ENCODE peak calls at places on chromosomes 1 and 21, in ten cellular contexts. N is right lobe of liver, X is esophagus muscularis mucosa, U is body of pancreas, E is stomach, Y is heart left ventricle, L is tibial nerve, S is Peyer's patch, Q is A549, O is H1. D is an unnamed sample. For H3K4me1, the result is how much of the 10 kb centered on the place peaks cover.

GRCh38 chr1:4165901-4166300 is 265.8 kb upstream of the C1orf174 start:
- DNase-seq in N (no peak), U (no peak), Y (no peak), S (no peak), X (no peak), L (no peak), O (no peak), E (no peak), Q (no peak), D (no peak)

GRCh38 chr1:67300561-67300960 is 7.1 kb upstream of the IL12RB2 start:
- DNase-seq in L (no peak), U (no peak), E (no peak), Q (no peak), N (no peak), O (no peak), X (no peak), S (no peak), Y (no peak), D (no peak)

GRCh38 chr1:46613661-46614603 is 2.7 kb downstream of the MOB3C start:
- DNase-seq in X (peak), L (peak), O (peak), Y (peak), U (peak), E (peak), Q (peak), S (peak), N (peak), D (peak)

GRCh38 chr1:6378096-6378746 is 15.3 kb downstream of the ACOT7 start:
- DNase-seq in E (no peak), Y (no peak), O (no peak), X (no peak), L (no peak), Q (no peak), N (no peak), U (no peak), S (no peak), D (no peak)

GRCh38 chr1:88063605-88064004 is 620.5 kb upstream of the PKN2 start:
- DNase-seq in Q (no peak), O (no peak), L (no peak), E (no peak), U (no peak), N (no peak), S (no peak), Y (no peak), X (no peak), D (no peak)

GRCh38 chr1:243253927-243254232 is 1.2 kb downstream of the CEP170 start:
- DNase-seq in N (no peak), E (no peak), S (no peak), Y (no peak), X (no peak), U (peak), L (no peak), Q (no peak), O (no peak), D (no peak)

GRCh38 chr1:104648269-104648691 is 898.6 kb downstream of the AMY1C start:
- DNase-seq in X (no peak), E (no peak), S (no peak), N (no peak), L (no peak), O (no peak), Q (peak), U (no peak), Y (no peak), D (no peak)

GRCh38 chr1:24966724-24967346 is 36.8 kb upstream of the RUNX3 start:
- DNase-seq in Y (no peak), O (no peak), S (no peak), L (no peak), N (no peak), Q (peak), E (no peak), X (no peak), U (peak), D (no peak)

GRCh38 chr21:36915701-36916075 is 50.8 kb downstream of the HLCS start:
- DNase-seq in E (no peak), X (no peak), Q (no peak), O (no peak), Y (no peak), L (no peak), U (no peak), N (no peak), S (no peak), D (no peak)

GRCh38 chr21:25370311-25370744 is 237.0 kb downstream of the MRPL39 start:
- DNase-seq in Y (no peak), S (no peak), L (no peak), X (no peak), N (no peak), E (no peak), Q (no peak), O (no peak), U (peak), D (no peak)

GRCh38 chr21:32046191-32046590 is 173.4 kb downstream of the HUNK start:
- DNase-seq in Q (no peak), L (no peak), U (no peak), Y (no peak), X (no peak), E (no peak), O (no peak), N (no peak), S (no peak), D (no peak)

GRCh38 chr1:216929870-216930582 is 206.8 kb upstream of the ESRRG start:
- DNase-seq in Q (no peak), N (no peak), O (no peak), S (no peak), E (no peak), U (no peak), L (no peak), Y (no peak), X (no peak), D (no peak)

GRCh38 chr1:156608981-156609380 is 7.7 kb upstream of the GPATCH4 start:
- DNase-seq in E (peak), O (peak), Y (no peak), X (no peak), U (no peak), N (no peak), L (no peak), Q (peak), S (peak), D (no peak)

GRCh38 chr1:66617362-66617761 is 83.4 kb downstream of the SGIP1 start:
- DNase-seq in O (no peak), U (no peak), L (no peak), E (no peak), N (no peak), X (no peak), Y (no peak), Q (no peak), S (no peak), D (no peak)

GRCh38 chr1:15696956-15697521 is 12.9 kb downstream of the PLEKHM2 start:
- DNase-seq in E (no peak), N (no peak), U (peak), Y (no peak), S (peak), O (no peak), Q (no peak), X (no peak), L (no peak), D (no peak)

GRCh38 chr1:102097451-102097850 is 100.7 kb upstream of the OLFM3 start:
- DNase-seq in Y (no peak), O (no peak), X (no peak), Q (no peak), L (no peak), S (no peak), N (no peak), U (no peak), E (no peak), D (no peak)

GRCh38 chr1:101120868-101121267 is 95.3 kb upstream of the DPH5 start:
- DNase-seq in O (no peak), Y (no peak), E (no peak), X (no peak), N (no peak), L (no peak), U (no peak), Q (no peak), S (no peak), D (no peak)

GRCh38 chr1:180816132-180816531 is 96.6 kb upstream of the KIAA1614 start:
- DNase-seq in E (no peak), N (no peak), L (no peak), X (no peak), U (no peak), Q (no peak), O (no peak), S (no peak), Y (no peak), D (no peak)

GRCh38 chr1:185263780-185264179 is 53.3 kb downstream of the IVNS1ABP start:
- DNase-seq in S (no peak), O (no peak), U (no peak), Q (no peak), X (no peak), Y (no peak), N (no peak), E (no peak), L (no peak), D (no peak)

GRCh38 chr1:85605519-85606413 is 25.2 kb downstream of the CCN1 start:
- DNase-seq in S (no peak), N (no peak), L (no peak), Y (no peak), E (no peak), Q (peak), X (no peak), O (no peak), U (peak), D (no peak)

GRCh38 chr1:1253972-1254666 is 7.6 kb upstream of the C1QTNF12 start:
- DNase-seq in E (no peak), O (no peak), N (no peak), Y (no peak), X (no peak), U (no peak), Q (no peak), L (no peak), S (no peak), D (no peak)

GRCh38 chr21:41326414-41327080 is 9.9 kb downstream of the FAM3B start:
- DNase-seq in Y (no peak), N (peak), U (peak), S (no peak), L (no peak), E (peak), X (peak), O (no peak), Q (no peak), D (no peak)

GRCh38 chr1:29478046-29478791 is 241.9 kb downstream of the PTPRU start:
- DNase-seq in Q (no peak), Y (no peak), O (peak), S (no peak), U (no peak), L (no peak), E (peak), X (no peak), N (no peak), D (no peak)

GRCh38 chr1:152143147-152143845 is 15.7 kb downstream of the RPTN start:
- DNase-seq in U (no peak), L (no peak), N (no peak), Y (no peak), S (no peak), X (no peak), Q (no peak), E (no peak), O (no peak), D (no peak)

GRCh38 chr1:15028117-15028516 is 125.4 kb upstream of the TMEM51 start:
- DNase-seq in U (peak), O (no peak), L (no peak), E (no peak), X (no peak), N (no peak), Q (peak), S (no peak), Y (peak), D (no peak)

GRCh38 chr1:228003461-228004330 is 3.1 kb upstream of the WNT3A start:
- DNase-seq in S (no peak), X (no peak), U (no peak), L (no peak), Q (no peak), N (no peak), O (no peak), E (peak), Y (no peak), D (no peak)

GRCh38 chr1:228002792-228003191 is 4.0 kb upstream of the WNT3A start:
- DNase-seq in L (no peak), N (no peak), O (no peak), E (peak), U (no peak), X (peak), Q (no peak), S (no peak), Y (no peak), D (no peak)

GRCh38 chr1:228004887-228005462 is 1.8 kb upstream of the WNT3A start:
- DNase-seq in N (no peak), E (peak), S (no peak), Y (no peak), L (no peak), X (peak), O (peak), U (no peak), Q (no peak), D (peak)

GRCh38 chr1:228005511-228006033 is 1.2 kb upstream of the WNT3A start:
- DNase-seq in O (no peak), E (peak), X (peak), S (peak), L (no peak), U (no peak), Y (no peak), N (no peak), Q (peak), D (no peak)

DNA sequence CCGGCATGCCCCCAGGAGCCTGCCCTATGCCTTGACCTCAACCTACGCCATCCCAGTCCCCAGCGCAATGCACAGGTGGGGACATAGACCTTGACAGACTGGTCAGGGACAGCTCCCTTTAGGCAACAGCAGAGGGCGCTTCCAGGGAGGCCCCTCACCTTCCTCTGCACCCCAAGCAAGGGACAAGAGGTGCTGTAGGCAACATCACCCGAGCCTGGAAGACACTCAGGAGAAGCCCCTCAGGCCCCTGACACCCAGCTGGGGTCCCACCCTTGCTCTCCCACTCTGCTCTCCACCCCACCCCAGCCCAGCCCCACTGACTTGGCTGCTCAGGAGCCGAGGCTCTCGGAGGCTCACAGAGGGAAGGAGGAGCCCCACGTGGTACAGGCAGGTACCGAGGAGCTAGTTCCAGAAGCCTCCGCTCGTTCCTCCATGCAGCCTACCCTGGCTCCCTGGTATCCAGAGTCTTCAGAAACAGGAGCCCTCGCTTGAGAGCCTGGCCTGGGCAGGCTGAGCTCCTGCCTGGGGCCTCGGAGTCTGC is 2.4 kb upstream of the WNT3A start:
- DNase-seq in U (peak), Q (peak), E (peak), Y (no peak), N (peak), S (no peak), O (peak), L (no peak), X (peak), D (no peak)
- TF ChIP-seq CTCF in U (peak), Q (peak), E (peak), Y (peak), N (peak), S (peak), O (peak), L (no peak), X (no peak), D (no peak)

GRCh38 chr1:41498809-41499208 is 14.3 kb upstream of the EDN2 start:
- DNase-seq in O (no peak), S (no peak), Q (peak), N (peak), U (peak), X (no peak), E (peak), L (no peak), Y (peak), D (peak)

GRCh38 chr1:41499591-41499990 is 15.1 kb upstream of the EDN2 start:
- DNase-seq in E (no peak), U (no peak), Y (no peak), L (no peak), S (no peak), O (no peak), X (no peak), Q (no peak), N (no peak), D (no peak)

GRCh38 chr1:41500781-41501518 is 16.5 kb upstream of the EDN2 start:
- DNase-seq in U (no peak), O (no peak), Y (no peak), S (no peak), N (no peak), X (no peak), E (no peak), L (no peak), Q (no peak), D (no peak)

GRCh38 chr1:41501581-41501980 is 17.1 kb upstream of the EDN2 start:
- DNase-seq in U (peak), L (no peak), N (no peak), Y (peak), E (peak), Q (no peak), S (no peak), O (no peak), X (no peak), D (no peak)

GRCh38 chr1:41500378-41500777 is 15.9 kb upstream of the EDN2 start:
- DNase-seq in N (no peak), Y (peak), O (no peak), U (peak), X (no peak), S (no peak), Q (peak), E (peak), L (no peak), D (no peak)
- TF ChIP-seq POLR2A in N (no peak), Y (no peak), O (no peak), U (no peak), X (no peak), S (no peak), Q (no peak), E (no peak), L (no peak), D (no peak)

GRCh38 chr1:169112241-169112640 is 5.8 kb downstream of the ATP1B1 start:
- DNase-seq in Y (peak), N (no peak), Q (peak), S (no peak), O (no peak), L (no peak), U (no peak), X (no peak), E (no peak), D (peak)
- H3K4me1 ChIP-seq in Y (under half), N (under half), Q (half or more), S (under half), O (under half), L (under half), U (half or more), X (half or more), E (half or more), D (under half)

GRCh38 chr1:233424727-233425222 is 97.3 kb downstream of the MAP3K21 start:
- DNase-seq in X (no peak), E (no peak), Q (peak), S (no peak), N (no peak), Y (no peak), U (no peak), O (no peak), L (no peak), D (no peak)
- TF ChIP-seq CTCF in X (no peak), E (no peak), Q (no peak), S (no peak), N (peak), Y (no peak), U (peak), O (no peak), L (no peak), D (no peak)

GRCh38 chr1:205610781-205611473 is 20.9 kb downstream of the ELK4 start:
- DNase-seq in E (no peak), O (no peak), Y (no peak), X (no peak), Q (no peak), U (no peak), N (no peak), S (no peak), L (no peak), D (no peak)
- TF ChIP-seq POLR2A in E (no peak), O (no peak), Y (no peak), X (no peak), Q (no peak), U (no peak), N (no peak), S (no peak), L (no peak), D (no peak)

GRCh38 chr1:27149084-27149483 is 5.8 kb downstream of the SLC9A1 start:
- DNase-seq in U (no peak), L (no peak), E (no peak), Q (no peak), S (no peak), O (no peak), N (no peak), X (no peak), Y (no peak), D (no peak)
- H3K4me1 ChIP-seq in U (under half), L (under half), E (half or more), Q (under half), S (under half), O (under half), N (under half), X (half or more), Y (half or more), D (under half)

GRCh38 chr1:47755368-47755990 is 241.7 kb downstream of the TRABD2B start:
- DNase-seq in N (no peak), Y (no peak), O (peak), U (peak), S (peak), Q (peak), L (no peak), X (no peak), E (peak), D (no peak)
- TF ChIP-seq CTCF in N (peak), Y (peak), O (peak), U (peak), S (peak), Q (peak), L (no peak), X (peak), E (no peak), D (no peak)

DNA sequence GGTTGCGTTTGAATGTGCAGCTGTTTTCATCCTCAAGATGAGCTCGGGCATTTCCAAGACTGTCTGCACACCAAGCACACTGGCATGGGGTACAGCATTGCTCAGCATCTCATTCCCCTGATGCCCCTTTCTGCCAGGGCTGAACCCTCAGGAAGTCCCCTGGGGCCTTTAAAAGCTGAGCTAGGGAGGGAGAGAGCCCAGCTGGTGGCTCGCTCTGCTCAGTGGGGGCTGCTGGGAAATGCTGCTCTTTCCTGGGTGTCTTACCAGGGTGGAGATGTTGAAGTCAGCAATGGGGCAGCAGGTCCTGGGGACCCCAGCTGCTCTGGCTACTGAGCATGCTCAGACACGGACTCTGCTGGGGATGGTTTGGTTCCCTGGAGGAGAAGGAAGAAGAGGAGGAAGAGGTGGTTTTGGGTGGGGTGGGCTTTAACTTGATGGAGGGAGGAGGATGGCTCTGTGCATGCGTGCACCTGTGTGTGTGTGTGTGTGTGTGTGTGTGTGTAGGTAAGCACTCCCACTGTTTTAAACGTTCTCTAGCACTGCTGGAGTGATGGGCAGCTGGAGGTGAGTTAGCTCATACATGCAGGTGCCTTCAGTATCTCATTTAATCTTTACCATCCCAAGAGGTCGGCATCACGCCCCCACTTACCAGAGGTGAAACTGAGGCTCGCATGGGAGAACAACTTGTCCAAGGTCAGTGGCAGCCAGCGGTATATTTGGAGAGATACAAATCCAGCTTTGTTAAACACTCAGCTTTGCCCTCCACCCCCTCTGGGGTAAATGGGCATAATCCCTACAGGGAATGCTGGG is 40.9 kb downstream of the ACTL8 start:
- DNase-seq in X (no peak), U (no peak), O (no peak), E (no peak), L (no peak), Q (no peak), S (no peak), Y (no peak), N (no peak), D (no peak)
- TF ChIP-seq POLR2A in X (no peak), U (no peak), O (no peak), E (no peak), L (no peak), Q (no peak), S (no peak), Y (no peak), N (no peak), D (no peak)

GRCh38 chr1:114741963-114742746 is 15.6 kb downstream of the CSDE1 start:
- DNase-seq in N (no peak), Q (no peak), X (no peak), Y (no peak), S (no peak), O (no peak), E (no peak), L (no peak), U (no peak), D (no peak)
- H3K4me1 ChIP-seq in N (under half), Q (under half), X (under half), Y (half or more), S (under half), O (under half), E (half or more), L (under half), U (under half), D (under half)

D was measured in ovary.